ENCODE peak calls at places on chromosomes 4 and X, in five cellular contexts. H is HCT116; P is mesendoderm; F is tibial artery; A is CD4-positive, alpha-beta T cell. N is an unnamed sample.

GRCh38 chr4:56611501-56611900 is 69.6 kb downstream of the HOPX start:
- DNase-seq in P (no peak), H (no peak), A (no peak), F (no peak), N (no peak)

GRCh38 chr4:101199507-101200285 is 147.6 kb downstream of the PPP3CA start:
- DNase-seq in A (no peak), H (no peak), F (no peak), P (no peak), N (peak)

GRCh38 chr4:1216869-1217294 is 32.0 kb downstream of the CTBP1 start:
- DNase-seq in P (no peak), F (no peak), A (peak), H (no peak), N (no peak)

GRCh38 chr4:10005632-10006031 is 15.7 kb downstream of the SLC2A9 start:
- DNase-seq in P (no peak), F (no peak), H (no peak), A (no peak), N (no peak)

GRCh38 chr4:182531555-182532162 is 288.5 kb downstream of the TENM3 start:
- DNase-seq in F (no peak), A (no peak), H (no peak), P (no peak), N (no peak)

GRCh38 chr4:66991521-66991920 is 553.8 kb downstream of the CENPC start:
- DNase-seq in P (no peak), A (no peak), F (no peak), H (no peak), N (no peak)

GRCh38 chrX:75911716-75912115 is 126.7 kb upstream of the MAGEE2 start:
- DNase-seq in A (no peak), H (no peak), P (no peak), F (no peak), N (no peak)

GRCh38 chr4:56937262-56937661 is 29.6 kb downstream of the REST start:
- DNase-seq in H (peak), A (no peak), F (no peak), P (no peak), N (no peak)

GRCh38 chr4:114479595-114479994 is 119.0 kb upstream of the UGT8 start:
- DNase-seq in P (no peak), F (no peak), A (no peak), H (no peak), N (peak)

GRCh38 chr4:5054532-5054931 is 3.3 kb downstream of the STK32B start:
- DNase-seq in F (no peak), P (no peak), A (no peak), H (no peak), N (no peak)

GRCh38 chrX:71659342-71659741 is 8.0 kb upstream of the LOC101059915 start:
- DNase-seq in F (no peak), P (no peak), H (no peak), A (no peak), N (no peak)

GRCh38 chr4:31803511-31804195 is 1083.5 kb downstream of the PCDH7 start:
- DNase-seq in F (no peak), P (no peak), H (no peak), A (no peak), N (no peak)

GRCh38 chrX:70129811-70130210 is 3.4 kb upstream of the IGBP1 start:
- DNase-seq in F (no peak), P (no peak), H (no peak), A (no peak), N (no peak)

GRCh38 chr4:93303440-93303839 is 525.1 kb upstream of the ATOH1 start:
- DNase-seq in A (no peak), F (no peak), P (no peak), H (no peak), N (no peak)

GRCh38 chrX:43218198-43218597 is 437.9 kb upstream of the MAOA start:
- DNase-seq in H (no peak), F (no peak), P (peak), A (no peak), N (no peak)

GRCh38 chr4:184583738-184584502 is 65.3 kb downstream of the CASP3 start:
- DNase-seq in P (no peak), F (no peak), A (no peak), H (no peak), N (no peak)

GRCh38 chr4:112386051-112386450 is 88.9 kb downstream of the ALPK1 start:
- DNase-seq in F (no peak), A (no peak), P (no peak), H (no peak), N (no peak)

GRCh38 chr4:119580293-119580692 is 48.3 kb downstream of the PDE5A start:
- DNase-seq in A (no peak), P (peak), H (no peak), F (no peak), N (no peak)
- H3K27ac ChIP-seq in A (no peak), P (no peak), H (no peak), F (peak), N (no peak)

DNA sequence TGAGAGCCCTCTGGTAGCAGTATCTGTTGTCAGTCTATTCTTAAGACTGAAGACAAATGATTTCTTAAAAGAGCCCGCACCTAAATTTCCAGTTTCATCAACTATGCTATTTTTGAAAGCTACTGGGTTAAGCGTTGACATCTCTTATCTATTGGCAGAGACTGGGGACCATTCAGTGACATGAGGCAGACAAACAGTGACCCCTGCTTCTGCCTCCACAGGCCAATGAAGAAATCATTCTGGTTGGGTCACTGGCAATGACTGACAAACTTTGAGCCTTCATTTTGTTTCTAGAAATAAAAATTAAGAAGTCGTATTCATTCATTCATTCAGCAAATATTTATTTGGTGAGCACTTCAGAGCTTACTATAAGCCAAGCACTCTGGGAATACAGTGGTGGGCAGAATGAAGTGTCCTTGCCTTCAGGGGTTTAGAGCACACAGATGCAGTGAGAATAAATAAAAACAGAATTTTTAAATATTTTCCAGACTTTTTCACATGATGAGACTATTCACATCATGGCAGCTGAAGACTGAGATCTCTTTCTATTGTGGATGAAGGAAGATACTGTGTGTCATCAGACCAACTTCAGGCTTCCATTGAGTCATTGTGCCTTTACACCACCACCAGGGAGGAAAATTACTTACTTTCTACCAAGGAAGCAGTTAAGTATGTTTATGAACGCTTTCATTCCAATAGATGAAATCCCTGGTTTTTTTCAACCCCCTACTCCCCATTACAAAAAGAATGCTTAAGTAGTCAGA is 36.0 kb downstream of the SORBS2 start:
- DNase-seq in F (no peak), A (no peak), H (no peak), P (no peak), N (no peak)
- H3K27ac ChIP-seq in F (peak), A (no peak), H (no peak), P (no peak), N (no peak)

GRCh38 chrX:149830192-149830873 is 48.6 kb downstream of the MAGEA9 start:
- DNase-seq in P (peak), A (peak), H (no peak), F (no peak), N (no peak)

GRCh38 chrX:149825424-149825823 is 43.7 kb downstream of the MAGEA9 start:
- DNase-seq in P (peak), A (peak), F (no peak), H (peak), N (peak)

GRCh38 chrX:149831473-149831872 is 49.5 kb upstream of the MAGEA8 start:
- DNase-seq in P (peak), F (no peak), A (no peak), H (no peak), N (no peak)

GRCh38 chrX:149827254-149827653 is 45.5 kb downstream of the MAGEA9 start:
- DNase-seq in H (no peak), P (no peak), A (no peak), F (no peak), N (no peak)

DNA sequence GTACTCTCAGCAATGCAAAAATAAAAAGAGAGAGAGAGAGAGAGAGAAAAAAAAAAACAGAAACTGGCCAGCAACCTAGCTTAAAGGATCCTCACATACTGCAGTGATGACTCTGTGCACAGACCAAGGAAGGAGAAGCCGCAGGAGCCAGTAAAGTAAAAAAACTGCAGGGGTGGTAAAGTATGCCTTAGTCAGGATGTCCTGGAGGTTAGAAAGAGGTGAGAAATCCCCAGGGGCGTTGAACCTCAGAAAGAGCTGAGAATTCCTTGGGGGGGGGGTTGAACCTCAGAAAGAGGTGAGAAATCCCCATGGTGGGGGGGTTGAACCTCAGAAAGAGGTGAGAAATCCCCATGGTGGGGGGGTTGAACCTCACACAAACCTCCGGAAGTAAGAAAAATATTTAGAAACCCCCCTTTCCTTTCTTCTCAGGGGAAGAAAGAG is 48.0 kb downstream of the MAGEA9 start:
- DNase-seq in P (peak), H (no peak), F (no peak), A (peak), N (no peak)
- H3K27ac ChIP-seq in P (peak), H (no peak), F (peak), A (no peak), N (no peak)

GRCh38 chr4:7771541-7772507 is 167.8 kb downstream of the AFAP1 start:
- DNase-seq in P (no peak), H (no peak), A (no peak), F (peak), N (no peak)

GRCh38 chr4:7769308-7769841 is 170.3 kb downstream of the AFAP1 start:
- DNase-seq in P (no peak), A (no peak), H (no peak), F (no peak), N (no peak)

GRCh38 chr4:7769936-7770674 is 169.6 kb downstream of the AFAP1 start:
- DNase-seq in H (no peak), A (no peak), F (no peak), P (peak), N (no peak)

GRCh38 chr4:7771056-7771455 is 168.6 kb downstream of the AFAP1 start:
- DNase-seq in F (no peak), H (no peak), A (no peak), P (no peak), N (no peak)

GRCh38 chr4:7770675-7771050 is 169.0 kb downstream of the AFAP1 start:
- DNase-seq in P (no peak), H (no peak), F (peak), A (no peak), N (no peak)
- H3K27ac ChIP-seq in P (no peak), H (no peak), F (no peak), A (no peak), N (no peak)

GRCh38 chr4:78707268-78707667 is 68.9 kb upstream of the BMP2K start:
- DNase-seq in P (no peak), H (no peak), F (no peak), A (no peak), N (no peak)
- H3K27ac ChIP-seq in P (no peak), H (no peak), F (no peak), A (no peak), N (no peak)

GRCh38 chrX:21666252-21666651 is 8.1 kb upstream of the KLHL34 start:
- DNase-seq in A (no peak), P (no peak), H (no peak), F (no peak), N (no peak)
- H3K27ac ChIP-seq in A (no peak), P (no peak), H (no peak), F (no peak), N (no peak)

GRCh38 chrX:3690140-3690539 is 23.3 kb downstream of the PRKX start:
- DNase-seq in P (no peak), F (no peak), A (no peak), H (no peak), N (no peak)
- H3K27ac ChIP-seq in P (no peak), F (no peak), A (no peak), H (no peak), N (no peak)

GRCh38 chrX:107563851-107564250 is 64.5 kb upstream of the PRPS1 start:
- DNase-seq in P (peak), F (no peak), A (no peak), H (no peak), N (no peak)
- H3K27ac ChIP-seq in P (no peak), F (no peak), A (no peak), H (no peak), N (no peak)

GRCh38 chr4:125833-126232 is 1.5 kb downstream of the ZNF718 start:
- DNase-seq in F (no peak), H (no peak), A (no peak), P (peak), N (peak)
- H3K27ac ChIP-seq in F (peak), H (no peak), A (no peak), P (no peak), N (peak)

N was measured in WERI-Rb-1.